ENCODE peak calls at places on chromosomes 7 and 10, in nine cellular contexts. One of them, this sample, is unnamed.

GRCh38 chr7:88835147-88835728 is 39.7 kb upstream of the TEX47 start:
- DNase-seq in HEK293T: peak; percentile 31
- DNase-seq in effector CD4-positive, alpha-beta T cell: no peak
- DNase-seq in GM18507: no peak
- DNase-seq in tibial nerve: peak; percentile 20
- DNase-seq in choroid plexus epithelial cell: peak; percentile 39
- DNase-seq in GM13977: peak; percentile 20
- DNase-seq in CD4-positive, alpha-beta T cell: no peak
- DNase-seq in stimulated activated CD8-positive, alpha-beta memory T cell treated with anti-CD3 and anti-CD28 coated beads, Interleukin-12 subunit alpha, Interleukin-12 subunit beta, amount 100 ng/mL, for 1 hour: no peak
- DNase-seq in this sample: peak; percentile 57

GRCh38 chr10:988667-989545 is 672 bp downstream of the GTPBP4 start:
- DNase-seq in HEK293T: no peak
- DNase-seq in effector CD4-positive, alpha-beta T cell: no peak
- DNase-seq in GM18507: peak; percentile 20
- DNase-seq in tibial nerve: no peak
- DNase-seq in choroid plexus epithelial cell: peak; percentile 42
- DNase-seq in GM13977: no peak
- DNase-seq in CD4-positive, alpha-beta T cell: no peak
- DNase-seq in stimulated activated CD8-positive, alpha-beta memory T cell treated with anti-CD3 and anti-CD28 coated beads, Interleukin-12 subunit alpha, Interleukin-12 subunit beta, amount 100 ng/mL, for 1 hour: no peak
- DNase-seq in this sample: no peak

GRCh38 chr7:34042406-34042805 is 137.1 kb downstream of the BMPER start:
- DNase-seq in HEK293T: no peak
- DNase-seq in effector CD4-positive, alpha-beta T cell: no peak
- DNase-seq in GM18507: no peak
- DNase-seq in tibial nerve: no peak
- DNase-seq in choroid plexus epithelial cell: peak; percentile 37
- DNase-seq in GM13977: no peak
- DNase-seq in CD4-positive, alpha-beta T cell: no peak
- DNase-seq in stimulated activated CD8-positive, alpha-beta memory T cell treated with anti-CD3 and anti-CD28 coated beads, Interleukin-12 subunit alpha, Interleukin-12 subunit beta, amount 100 ng/mL, for 1 hour: no peak
- DNase-seq in this sample: no peak

GRCh38 chr10:10032991-10033390 is 984.7 kb upstream of the CELF2 start:
- DNase-seq in HEK293T: no peak
- DNase-seq in effector CD4-positive, alpha-beta T cell: no peak
- DNase-seq in GM18507: no peak
- DNase-seq in tibial nerve: no peak
- DNase-seq in choroid plexus epithelial cell: no peak
- DNase-seq in GM13977: no peak
- DNase-seq in CD4-positive, alpha-beta T cell: no peak
- DNase-seq in stimulated activated CD8-positive, alpha-beta memory T cell treated with anti-CD3 and anti-CD28 coated beads, Interleukin-12 subunit alpha, Interleukin-12 subunit beta, amount 100 ng/mL, for 1 hour: no peak
- DNase-seq in this sample: no peak

GRCh38 chr10:5040781-5041470 is 37.3 kb upstream of the AKR1C2 start:
- DNase-seq in HEK293T: no peak
- DNase-seq in effector CD4-positive, alpha-beta T cell: no peak
- DNase-seq in GM18507: no peak
- DNase-seq in tibial nerve: no peak
- DNase-seq in choroid plexus epithelial cell: peak; percentile 52
- DNase-seq in GM13977: no peak
- DNase-seq in CD4-positive, alpha-beta T cell: no peak
- DNase-seq in stimulated activated CD8-positive, alpha-beta memory T cell treated with anti-CD3 and anti-CD28 coated beads, Interleukin-12 subunit alpha, Interleukin-12 subunit beta, amount 100 ng/mL, for 1 hour: no peak
- DNase-seq in this sample: no peak

GRCh38 chr7:28002638-28003037 is 178.0 kb downstream of the JAZF1 start:
- DNase-seq in HEK293T: no peak
- DNase-seq in effector CD4-positive, alpha-beta T cell: no peak
- DNase-seq in GM18507: no peak
- DNase-seq in tibial nerve: no peak
- DNase-seq in choroid plexus epithelial cell: peak; percentile 55
- DNase-seq in GM13977: no peak
- DNase-seq in CD4-positive, alpha-beta T cell: no peak
- DNase-seq in stimulated activated CD8-positive, alpha-beta memory T cell treated with anti-CD3 and anti-CD28 coated beads, Interleukin-12 subunit alpha, Interleukin-12 subunit beta, amount 100 ng/mL, for 1 hour: no peak
- DNase-seq in this sample: no peak

GRCh38 chr10:71694567-71694968 is 25.0 kb downstream of the C10orf105 start:
- DNase-seq in HEK293T: no peak
- DNase-seq in effector CD4-positive, alpha-beta T cell: no peak
- DNase-seq in GM18507: peak; percentile 84
- DNase-seq in tibial nerve: peak; percentile 35
- DNase-seq in choroid plexus epithelial cell: no peak
- DNase-seq in GM13977: peak; percentile 92
- DNase-seq in CD4-positive, alpha-beta T cell: peak; percentile 16
- DNase-seq in stimulated activated CD8-positive, alpha-beta memory T cell treated with anti-CD3 and anti-CD28 coated beads, Interleukin-12 subunit alpha, Interleukin-12 subunit beta, amount 100 ng/mL, for 1 hour: no peak
- DNase-seq in this sample: peak; percentile 92

GRCh38 chr10:85646312-85646711 is 720.3 kb downstream of the GRID1 start:
- DNase-seq in HEK293T: no peak
- DNase-seq in effector CD4-positive, alpha-beta T cell: no peak
- DNase-seq in GM18507: no peak
- DNase-seq in tibial nerve: no peak
- DNase-seq in choroid plexus epithelial cell: peak; percentile 49
- DNase-seq in GM13977: no peak
- DNase-seq in CD4-positive, alpha-beta T cell: no peak
- DNase-seq in stimulated activated CD8-positive, alpha-beta memory T cell treated with anti-CD3 and anti-CD28 coated beads, Interleukin-12 subunit alpha, Interleukin-12 subunit beta, amount 100 ng/mL, for 1 hour: no peak
- DNase-seq in this sample: no peak

GRCh38 chr7:502296-502695 is 17.4 kb downstream of the PDGFA start:
- DNase-seq in HEK293T: no peak
- DNase-seq in effector CD4-positive, alpha-beta T cell: no peak
- DNase-seq in GM18507: no peak
- DNase-seq in tibial nerve: no peak
- DNase-seq in choroid plexus epithelial cell: no peak
- DNase-seq in GM13977: no peak
- DNase-seq in CD4-positive, alpha-beta T cell: no peak
- DNase-seq in stimulated activated CD8-positive, alpha-beta memory T cell treated with anti-CD3 and anti-CD28 coated beads, Interleukin-12 subunit alpha, Interleukin-12 subunit beta, amount 100 ng/mL, for 1 hour: no peak
- DNase-seq in this sample: no peak

GRCh38 chr7:4245135-4245865 is 436.8 kb upstream of the FOXK1 start:
- DNase-seq in HEK293T: no peak
- DNase-seq in effector CD4-positive, alpha-beta T cell: no peak
- DNase-seq in GM18507: no peak
- DNase-seq in tibial nerve: no peak
- DNase-seq in choroid plexus epithelial cell: no peak
- DNase-seq in GM13977: no peak
- DNase-seq in CD4-positive, alpha-beta T cell: no peak
- DNase-seq in stimulated activated CD8-positive, alpha-beta memory T cell treated with anti-CD3 and anti-CD28 coated beads, Interleukin-12 subunit alpha, Interleukin-12 subunit beta, amount 100 ng/mL, for 1 hour: no peak
- DNase-seq in this sample: no peak

GRCh38 chr7:901388-902154 is 25.2 kb downstream of the GET4 start:
- DNase-seq in HEK293T: peak; percentile 100
- DNase-seq in effector CD4-positive, alpha-beta T cell: no peak
- DNase-seq in GM18507: peak; percentile 69
- DNase-seq in tibial nerve: peak; percentile 75
- DNase-seq in choroid plexus epithelial cell: peak; percentile 95
- DNase-seq in GM13977: peak; percentile 89
- DNase-seq in CD4-positive, alpha-beta T cell: no peak
- DNase-seq in stimulated activated CD8-positive, alpha-beta memory T cell treated with anti-CD3 and anti-CD28 coated beads, Interleukin-12 subunit alpha, Interleukin-12 subunit beta, amount 100 ng/mL, for 1 hour: no peak
- DNase-seq in this sample: peak; percentile 76

GRCh38 chr7:22564511-22565045 is 64.6 kb upstream of the STEAP1B start:
- DNase-seq in HEK293T: no peak
- DNase-seq in effector CD4-positive, alpha-beta T cell: no peak
- DNase-seq in GM18507: no peak
- DNase-seq in tibial nerve: peak; percentile 31
- DNase-seq in choroid plexus epithelial cell: peak; percentile 77
- DNase-seq in GM13977: no peak
- DNase-seq in CD4-positive, alpha-beta T cell: no peak
- DNase-seq in stimulated activated CD8-positive, alpha-beta memory T cell treated with anti-CD3 and anti-CD28 coated beads, Interleukin-12 subunit alpha, Interleukin-12 subunit beta, amount 100 ng/mL, for 1 hour: no peak
- DNase-seq in this sample: no peak

GRCh38 chr10:76311752-76312699 is 880.6 kb downstream of the LRMDA start:
- DNase-seq in HEK293T: peak; percentile 69
- DNase-seq in effector CD4-positive, alpha-beta T cell: no peak
- DNase-seq in GM18507: no peak
- DNase-seq in tibial nerve: no peak
- DNase-seq in choroid plexus epithelial cell: peak; percentile 22
- DNase-seq in GM13977: peak; percentile 26
- DNase-seq in CD4-positive, alpha-beta T cell: no peak
- DNase-seq in stimulated activated CD8-positive, alpha-beta memory T cell treated with anti-CD3 and anti-CD28 coated beads, Interleukin-12 subunit alpha, Interleukin-12 subunit beta, amount 100 ng/mL, for 1 hour: no peak
- DNase-seq in this sample: peak; percentile 23

GRCh38 chr7:109387530-109387929 is 817.9 kb downstream of the DNAJB9 start:
- DNase-seq in HEK293T: no peak
- DNase-seq in effector CD4-positive, alpha-beta T cell: no peak
- DNase-seq in GM18507: no peak
- DNase-seq in tibial nerve: no peak
- DNase-seq in choroid plexus epithelial cell: no peak
- DNase-seq in GM13977: no peak
- DNase-seq in CD4-positive, alpha-beta T cell: no peak
- DNase-seq in stimulated activated CD8-positive, alpha-beta memory T cell treated with anti-CD3 and anti-CD28 coated beads, Interleukin-12 subunit alpha, Interleukin-12 subunit beta, amount 100 ng/mL, for 1 hour: no peak
- DNase-seq in this sample: no peak

GRCh38 chr7:36185732-36186131 is 32.7 kb downstream of the EEPD1 start:
- DNase-seq in HEK293T: no peak
- DNase-seq in effector CD4-positive, alpha-beta T cell: no peak
- DNase-seq in GM18507: no peak
- DNase-seq in tibial nerve: no peak
- DNase-seq in choroid plexus epithelial cell: no peak
- DNase-seq in GM13977: no peak
- DNase-seq in CD4-positive, alpha-beta T cell: no peak
- DNase-seq in stimulated activated CD8-positive, alpha-beta memory T cell treated with anti-CD3 and anti-CD28 coated beads, Interleukin-12 subunit alpha, Interleukin-12 subunit beta, amount 100 ng/mL, for 1 hour: no peak
- DNase-seq in this sample: no peak

GRCh38 chr10:128695931-128696330 is 569.7 kb upstream of the MKI67 start:
- DNase-seq in HEK293T: no peak
- DNase-seq in effector CD4-positive, alpha-beta T cell: no peak
- DNase-seq in GM18507: no peak
- DNase-seq in tibial nerve: no peak
- DNase-seq in choroid plexus epithelial cell: no peak
- DNase-seq in GM13977: no peak
- DNase-seq in CD4-positive, alpha-beta T cell: no peak
- DNase-seq in stimulated activated CD8-positive, alpha-beta memory T cell treated with anti-CD3 and anti-CD28 coated beads, Interleukin-12 subunit alpha, Interleukin-12 subunit beta, amount 100 ng/mL, for 1 hour: no peak
- DNase-seq in this sample: no peak

GRCh38 chr10:102627446-102628293 is 16.6 kb upstream of the TRIM8 start:
- DNase-seq in HEK293T: no peak
- DNase-seq in effector CD4-positive, alpha-beta T cell: no peak
- DNase-seq in GM18507: no peak
- DNase-seq in tibial nerve: no peak
- DNase-seq in choroid plexus epithelial cell: peak; percentile 67
- DNase-seq in GM13977: no peak
- DNase-seq in CD4-positive, alpha-beta T cell: no peak
- DNase-seq in stimulated activated CD8-positive, alpha-beta memory T cell treated with anti-CD3 and anti-CD28 coated beads, Interleukin-12 subunit alpha, Interleukin-12 subunit beta, amount 100 ng/mL, for 1 hour: no peak
- DNase-seq in this sample: no peak

GRCh38 chr10:77602231-77602912 is 35.2 kb downstream of the KCNMA1 start:
- DNase-seq in HEK293T: no peak
- DNase-seq in effector CD4-positive, alpha-beta T cell: no peak
- DNase-seq in GM18507: no peak
- DNase-seq in tibial nerve: no peak
- DNase-seq in choroid plexus epithelial cell: peak; percentile 20
- DNase-seq in GM13977: no peak
- DNase-seq in CD4-positive, alpha-beta T cell: no peak
- DNase-seq in stimulated activated CD8-positive, alpha-beta memory T cell treated with anti-CD3 and anti-CD28 coated beads, Interleukin-12 subunit alpha, Interleukin-12 subunit beta, amount 100 ng/mL, for 1 hour: no peak
- DNase-seq in this sample: no peak

GRCh38 chr10:29635711-29636144 is 957 bp upstream of the SVIL start:
- DNase-seq in HEK293T: no peak
- DNase-seq in effector CD4-positive, alpha-beta T cell: no peak
- DNase-seq in GM18507: no peak
- DNase-seq in tibial nerve: no peak
- DNase-seq in choroid plexus epithelial cell: peak; percentile 95
- DNase-seq in GM13977: no peak
- DNase-seq in CD4-positive, alpha-beta T cell: no peak
- DNase-seq in stimulated activated CD8-positive, alpha-beta memory T cell treated with anti-CD3 and anti-CD28 coated beads, Interleukin-12 subunit alpha, Interleukin-12 subunit beta, amount 100 ng/mL, for 1 hour: no peak
- DNase-seq in this sample: peak; percentile 32

GRCh38 chr10:536371-536925 is 153.0 kb downstream of the DIP2C start:
- DNase-seq in HEK293T: no peak
- DNase-seq in effector CD4-positive, alpha-beta T cell: no peak
- DNase-seq in GM18507: no peak
- DNase-seq in tibial nerve: no peak
- DNase-seq in choroid plexus epithelial cell: no peak
- DNase-seq in GM13977: no peak
- DNase-seq in CD4-positive, alpha-beta T cell: no peak
- DNase-seq in stimulated activated CD8-positive, alpha-beta memory T cell treated with anti-CD3 and anti-CD28 coated beads, Interleukin-12 subunit alpha, Interleukin-12 subunit beta, amount 100 ng/mL, for 1 hour: no peak
- DNase-seq in this sample: no peak

GRCh38 chr10:12351889-12352288 is 2.5 kb downstream of the CAMK1D start:
- DNase-seq in HEK293T: no peak
- DNase-seq in effector CD4-positive, alpha-beta T cell: no peak
- DNase-seq in GM18507: no peak
- DNase-seq in tibial nerve: no peak
- DNase-seq in choroid plexus epithelial cell: no peak
- DNase-seq in GM13977: no peak
- DNase-seq in CD4-positive, alpha-beta T cell: no peak
- DNase-seq in stimulated activated CD8-positive, alpha-beta memory T cell treated with anti-CD3 and anti-CD28 coated beads, Interleukin-12 subunit alpha, Interleukin-12 subunit beta, amount 100 ng/mL, for 1 hour: no peak
- DNase-seq in this sample: no peak

GRCh38 chr10:60661627-60662026 is 116.7 kb upstream of the CDK1 start:
- DNase-seq in HEK293T: no peak
- DNase-seq in effector CD4-positive, alpha-beta T cell: no peak
- DNase-seq in GM18507: no peak
- DNase-seq in tibial nerve: no peak
- DNase-seq in choroid plexus epithelial cell: peak; percentile 93
- DNase-seq in GM13977: no peak
- DNase-seq in CD4-positive, alpha-beta T cell: no peak
- DNase-seq in stimulated activated CD8-positive, alpha-beta memory T cell treated with anti-CD3 and anti-CD28 coated beads, Interleukin-12 subunit alpha, Interleukin-12 subunit beta, amount 100 ng/mL, for 1 hour: no peak
- DNase-seq in this sample: no peak

GRCh38 chr10:52357986-52358385 is 43.9 kb downstream of the DKK1 start:
- DNase-seq in HEK293T: no peak
- DNase-seq in effector CD4-positive, alpha-beta T cell: no peak
- DNase-seq in GM18507: no peak
- DNase-seq in tibial nerve: no peak
- DNase-seq in choroid plexus epithelial cell: no peak
- DNase-seq in GM13977: no peak
- DNase-seq in CD4-positive, alpha-beta T cell: no peak
- DNase-seq in stimulated activated CD8-positive, alpha-beta memory T cell treated with anti-CD3 and anti-CD28 coated beads, Interleukin-12 subunit alpha, Interleukin-12 subunit beta, amount 100 ng/mL, for 1 hour: no peak
- DNase-seq in this sample: no peak

GRCh38 chr10:34813626-34814227 is 1.4 kb downstream of the PARD3 start:
- DNase-seq in HEK293T: peak; percentile 24
- DNase-seq in effector CD4-positive, alpha-beta T cell: no peak
- DNase-seq in GM18507: no peak
- DNase-seq in tibial nerve: no peak
- DNase-seq in choroid plexus epithelial cell: peak; percentile 48
- DNase-seq in GM13977: no peak
- DNase-seq in CD4-positive, alpha-beta T cell: no peak
- DNase-seq in stimulated activated CD8-positive, alpha-beta memory T cell treated with anti-CD3 and anti-CD28 coated beads, Interleukin-12 subunit alpha, Interleukin-12 subunit beta, amount 100 ng/mL, for 1 hour: no peak
- DNase-seq in this sample: no peak

GRCh38 chr10:103397191-103397825 is 882 bp downstream of the PDCD11 start:
- DNase-seq in HEK293T: no peak
- DNase-seq in effector CD4-positive, alpha-beta T cell: no peak
- DNase-seq in GM18507: no peak
- DNase-seq in tibial nerve: no peak
- DNase-seq in choroid plexus epithelial cell: peak; percentile 6
- DNase-seq in GM13977: no peak
- DNase-seq in CD4-positive, alpha-beta T cell: no peak
- DNase-seq in stimulated activated CD8-positive, alpha-beta memory T cell treated with anti-CD3 and anti-CD28 coated beads, Interleukin-12 subunit alpha, Interleukin-12 subunit beta, amount 100 ng/mL, for 1 hour: no peak
- DNase-seq in this sample: peak; percentile 30

GRCh38 chr10:84262190-84262956 is 17.5 kb downstream of the RGR start:
- DNase-seq in HEK293T: no peak
- DNase-seq in effector CD4-positive, alpha-beta T cell: no peak
- DNase-seq in GM18507: no peak
- DNase-seq in tibial nerve: no peak
- DNase-seq in choroid plexus epithelial cell: no peak
- DNase-seq in GM13977: no peak
- DNase-seq in CD4-positive, alpha-beta T cell: no peak
- DNase-seq in stimulated activated CD8-positive, alpha-beta memory T cell treated with anti-CD3 and anti-CD28 coated beads, Interleukin-12 subunit alpha, Interleukin-12 subunit beta, amount 100 ng/mL, for 1 hour: no peak
- DNase-seq in this sample: no peak

GRCh38 chr7:44958645-44959344 is 20.0 kb downstream of the MYO1G start:
- DNase-seq in HEK293T: no peak
- DNase-seq in effector CD4-positive, alpha-beta T cell: no peak
- DNase-seq in GM18507: no peak
- DNase-seq in tibial nerve: no peak
- DNase-seq in choroid plexus epithelial cell: no peak
- DNase-seq in GM13977: no peak
- DNase-seq in CD4-positive, alpha-beta T cell: no peak
- DNase-seq in stimulated activated CD8-positive, alpha-beta memory T cell treated with anti-CD3 and anti-CD28 coated beads, Interleukin-12 subunit alpha, Interleukin-12 subunit beta, amount 100 ng/mL, for 1 hour: no peak
- DNase-seq in this sample: peak; percentile 48

GRCh38 chr10:110303681-110304080 is 1.0 kb downstream of the SMNDC1 start:
- DNase-seq in HEK293T: no peak
- DNase-seq in effector CD4-positive, alpha-beta T cell: no peak
- DNase-seq in GM18507: no peak
- DNase-seq in tibial nerve: no peak
- DNase-seq in choroid plexus epithelial cell: no peak
- DNase-seq in GM13977: no peak
- DNase-seq in CD4-positive, alpha-beta T cell: no peak
- DNase-seq in stimulated activated CD8-positive, alpha-beta memory T cell treated with anti-CD3 and anti-CD28 coated beads, Interleukin-12 subunit alpha, Interleukin-12 subunit beta, amount 100 ng/mL, for 1 hour: no peak
- DNase-seq in this sample: no peak

GRCh38 chr7:108203433-108204002 is 73.4 kb upstream of the LAMB4 start:
- DNase-seq in HEK293T: no peak
- DNase-seq in effector CD4-positive, alpha-beta T cell: no peak
- DNase-seq in GM18507: no peak
- DNase-seq in tibial nerve: no peak
- DNase-seq in choroid plexus epithelial cell: no peak
- DNase-seq in GM13977: no peak
- DNase-seq in CD4-positive, alpha-beta T cell: no peak
- DNase-seq in stimulated activated CD8-positive, alpha-beta memory T cell treated with anti-CD3 and anti-CD28 coated beads, Interleukin-12 subunit alpha, Interleukin-12 subunit beta, amount 100 ng/mL, for 1 hour: no peak
- DNase-seq in this sample: peak; percentile 65